ENCODE peak calls at places on chromosome 12, in ten cellular contexts. D is PC-3, X is GM23248, R is colonic mucosa, E is IMR-90, H is DND-41, S is endodermal cell, Y is neural progenitor cell, F is astrocyte, O is K562. N is an unnamed sample. For H3K4me1, the result is how much of the 10 kb centered on the place peaks cover.

GRCh38 chr12:21476949-21477348 is 24.5 kb downstream of the RECQL start:
- DNase-seq in D (peak), X (peak), R (no peak), E (peak), H (no peak), S (no peak), Y (no peak), F (peak), O (no peak), N (no peak)

GRCh38 chr12:15130521-15130920 is 90.7 kb downstream of the RERG start:
- DNase-seq in D (no peak), X (no peak), R (no peak), E (no peak), H (no peak), S (no peak), Y (no peak), F (no peak), O (no peak), N (no peak)

GRCh38 chr12:14824012-14824634 is 10.1 kb upstream of the SMCO3 start:
- DNase-seq in D (no peak), X (peak), R (no peak), E (peak), H (no peak), S (no peak), Y (no peak), F (no peak), O (no peak), N (no peak)

GRCh38 chr12:25495336-25496097 is 57.6 kb downstream of the LMNTD1 start:
- DNase-seq in D (peak), X (peak), R (no peak), E (peak), H (no peak), S (peak), Y (no peak), F (peak), O (no peak), N (no peak)

GRCh38 chr12:93459097-93459496 is 8.2 kb upstream of the MRPL42 start:
- DNase-seq in D (no peak), X (no peak), R (no peak), E (no peak), H (no peak), S (no peak), Y (no peak), F (no peak), O (no peak), N (no peak)

GRCh38 chr12:110247340-110248095 is 33.5 kb upstream of the ATP2A2 start:
- DNase-seq in D (peak), X (no peak), R (peak), E (no peak), H (no peak), S (peak), Y (no peak), F (no peak), O (no peak), N (peak)

GRCh38 chr12:46983959-46984833 is 95.2 kb upstream of the PCED1B start:
- DNase-seq in D (peak), X (peak), R (peak), E (peak), H (peak), S (peak), Y (peak), F (no peak), O (no peak), N (no peak)

GRCh38 chr12:89179983-89180382 is 172.3 kb downstream of the DUSP6 start:
- DNase-seq in D (peak), X (peak), R (peak), E (peak), H (no peak), S (no peak), Y (no peak), F (peak), O (no peak), N (no peak)

GRCh38 chr12:118402251-118402650 is 25.9 kb downstream of the SUDS3 start:
- DNase-seq in D (no peak), X (peak), R (no peak), E (peak), H (no peak), S (no peak), Y (no peak), F (peak), O (no peak), N (no peak)

GRCh38 chr12:95205685-95206084 is 11.6 kb downstream of the FGD6 start:
- DNase-seq in D (peak), X (peak), R (no peak), E (peak), H (no peak), S (peak), Y (peak), F (peak), O (no peak), N (no peak)

GRCh38 chr12:111359231-111359913 is 9.5 kb downstream of the PHETA1 start:
- DNase-seq in D (no peak), X (peak), R (no peak), E (no peak), H (no peak), S (no peak), Y (no peak), F (no peak), O (no peak), N (no peak)

GRCh38 chr12:47433876-47434275 is 272.0 kb downstream of the RPAP3 start:
- DNase-seq in D (peak), X (peak), R (no peak), E (peak), H (no peak), S (no peak), Y (no peak), F (peak), O (no peak), N (no peak)

GRCh38 chr12:96482086-96482485 is 7.3 kb upstream of the CFAP54 start:
- DNase-seq in D (no peak), X (no peak), R (no peak), E (no peak), H (no peak), S (no peak), Y (no peak), F (no peak), O (no peak), N (no peak)

GRCh38 chr12:3222935-3223334 is 145.8 kb downstream of the TSPAN9 start:
- DNase-seq in D (no peak), X (no peak), R (no peak), E (no peak), H (no peak), S (no peak), Y (no peak), F (peak), O (no peak), N (no peak)

GRCh38 chr12:121295123-121295745 is 1.3 kb downstream of the CAMKK2 start:
- DNase-seq in D (peak), X (no peak), R (no peak), E (no peak), H (peak), S (peak), Y (peak), F (no peak), O (no peak), N (no peak)

GRCh38 chr12:123075591-123076171 is 75.2 kb downstream of the PITPNM2 start:
- DNase-seq in D (peak), X (no peak), R (peak), E (no peak), H (peak), S (peak), Y (peak), F (peak), O (peak), N (no peak)

GRCh38 chr12:541676-542289 is 82.0 kb downstream of the B4GALNT3 start:
- DNase-seq in D (peak), X (peak), R (no peak), E (no peak), H (no peak), S (no peak), Y (peak), F (no peak), O (no peak), N (peak)

GRCh38 chr12:99387661-99388060 is 259.9 kb upstream of the GARIN6 start:
- DNase-seq in D (no peak), X (no peak), R (no peak), E (no peak), H (no peak), S (no peak), Y (no peak), F (peak), O (no peak), N (no peak)

GRCh38 chr12:99390707-99391106 is 256.8 kb upstream of the GARIN6 start:
- DNase-seq in D (peak), X (peak), R (no peak), E (no peak), H (no peak), S (peak), Y (peak), F (no peak), O (no peak), N (peak)

GRCh38 chr12:99389751-99390150 is 257.8 kb upstream of the GARIN6 start:
- DNase-seq in D (no peak), X (no peak), R (no peak), E (no peak), H (no peak), S (no peak), Y (no peak), F (no peak), O (no peak), N (no peak)

GRCh38 chr12:99393763-99394162 is 253.8 kb upstream of the GARIN6 start:
- DNase-seq in D (no peak), X (no peak), R (no peak), E (no peak), H (no peak), S (no peak), Y (no peak), F (no peak), O (no peak), N (no peak)

GRCh38 chr12:99392091-99392850 is 255.3 kb upstream of the GARIN6 start:
- DNase-seq in D (no peak), X (no peak), R (no peak), E (no peak), H (no peak), S (no peak), Y (no peak), F (no peak), O (no peak), N (no peak)
- H3K4me1 ChIP-seq in D (under half), X (under half), R (under half), E (under half), H (under half), S (under half), Y (under half), F (under half), O (under half), N (under half)

DNA sequence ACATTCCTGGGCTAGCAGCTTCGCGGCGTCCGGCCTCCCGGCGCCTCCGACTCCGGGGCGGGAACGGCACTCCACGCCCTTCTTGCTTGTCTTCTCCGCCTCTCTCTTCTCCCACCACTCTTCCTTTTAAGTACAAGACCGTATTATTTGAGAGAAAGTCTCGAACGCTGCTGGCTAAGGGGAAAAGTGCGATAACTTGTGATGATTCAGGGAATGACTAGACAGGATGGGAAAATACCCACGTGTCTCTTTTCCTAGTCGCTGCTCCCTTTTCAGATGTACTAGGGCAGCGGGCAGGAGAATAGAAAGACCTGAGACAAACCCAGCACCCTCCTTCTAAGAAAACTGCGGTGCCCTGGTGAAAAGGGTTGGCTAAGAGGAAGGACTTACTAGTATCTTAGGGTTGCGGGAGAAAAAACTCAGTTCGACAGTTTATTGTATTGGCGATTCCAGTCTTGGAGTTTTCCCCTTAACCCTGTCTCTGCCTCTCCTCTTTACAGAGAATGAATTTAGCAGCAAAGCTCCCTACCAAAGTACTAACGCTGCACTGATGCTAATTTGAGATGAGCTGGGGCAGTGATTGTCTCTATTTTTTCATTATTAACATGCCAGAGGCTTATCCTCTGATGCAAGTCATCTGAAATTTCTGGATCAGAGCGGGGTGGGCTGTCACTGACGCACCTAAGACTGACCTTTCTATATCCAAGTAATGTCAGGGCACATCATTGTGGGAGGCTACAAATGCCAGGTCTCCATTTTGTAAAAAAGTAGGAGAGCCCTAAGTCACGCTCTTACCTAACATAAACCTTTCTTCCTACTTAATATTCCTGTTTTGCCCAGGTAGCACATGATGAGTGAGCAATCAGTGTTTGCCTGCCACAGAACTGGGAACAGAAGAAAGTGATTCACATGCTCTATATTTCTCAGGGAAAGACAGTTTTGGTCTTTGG is 810 bp upstream of the PAWR start:
- DNase-seq in D (peak), X (peak), R (peak), E (peak), H (no peak), S (peak), Y (no peak), F (peak), O (no peak), N (no peak)
- H3K9ac ChIP-seq in D (peak), X (peak), R (peak), E (peak), H (no peak), S (peak), Y (peak), F (peak), O (no peak), N (peak)

GRCh38 chr12:6042447-6042846 is 82.0 kb downstream of the VWF start:
- DNase-seq in D (no peak), X (peak), R (no peak), E (no peak), H (no peak), S (no peak), Y (no peak), F (no peak), O (no peak), N (no peak)

GRCh38 chr12:6046511-6047180 is 77.8 kb downstream of the VWF start:
- DNase-seq in D (no peak), X (peak), R (no peak), E (no peak), H (no peak), S (no peak), Y (no peak), F (no peak), O (no peak), N (no peak)

GRCh38 chr12:6047249-6048227 is 76.9 kb downstream of the VWF start:
- DNase-seq in D (no peak), X (peak), R (no peak), E (peak), H (no peak), S (no peak), Y (no peak), F (peak), O (no peak), N (no peak)

GRCh38 chr12:6044082-6044481 is 80.4 kb downstream of the VWF start:
- DNase-seq in D (peak), X (peak), R (no peak), E (no peak), H (no peak), S (no peak), Y (no peak), F (no peak), O (no peak), N (no peak)

DNA sequence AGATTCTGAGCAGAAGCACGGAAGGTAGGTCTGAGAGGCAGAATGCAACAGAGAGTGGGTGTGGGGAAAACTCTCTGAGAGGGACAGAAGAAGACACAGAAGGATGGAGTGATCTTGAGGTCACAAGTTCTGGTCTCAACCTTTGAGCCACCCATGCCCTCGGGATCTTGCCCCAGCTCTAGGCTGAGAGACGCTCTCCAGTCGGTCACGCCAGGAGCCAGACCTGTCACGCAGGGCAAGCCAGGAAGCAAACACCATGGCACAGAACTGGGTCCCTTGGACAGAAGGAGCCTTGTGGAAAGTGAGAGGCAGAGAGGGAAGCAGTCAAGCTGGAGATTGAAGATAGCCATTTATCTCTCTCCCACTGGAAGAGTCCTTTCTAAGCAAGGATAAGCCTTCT is 79.0 kb downstream of the VWF start:
- DNase-seq in D (no peak), X (no peak), R (no peak), E (no peak), H (no peak), S (no peak), Y (no peak), F (no peak), O (no peak), N (no peak)
- H3K4me1 ChIP-seq in D (under half), X (under half), R (under half), E (under half), H (under half), S (under half), Y (under half), F (under half), O (under half), N (under half)

DNA sequence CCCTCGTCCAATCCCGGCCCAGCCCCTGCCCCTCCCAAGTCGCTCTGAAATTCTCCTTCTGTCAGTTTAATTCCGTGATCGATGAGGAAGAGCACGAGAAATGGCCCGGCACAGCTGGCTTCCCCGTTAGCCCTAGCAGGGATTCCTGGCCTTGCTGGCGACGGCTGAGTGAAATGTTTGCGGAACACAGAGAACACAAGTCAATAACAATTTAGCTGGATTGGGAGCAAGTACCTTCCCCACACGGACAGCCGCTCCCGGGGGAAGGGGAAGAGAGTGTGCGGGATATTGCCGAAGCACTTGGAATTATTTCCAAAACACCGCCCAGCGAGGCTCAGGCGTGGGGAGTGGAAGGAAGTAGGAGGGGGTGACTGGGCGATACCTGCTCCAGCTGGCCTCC is 134.6 kb downstream of the RBM19 start:
- DNase-seq in D (no peak), X (no peak), R (no peak), E (no peak), H (no peak), S (no peak), Y (no peak), F (no peak), O (no peak), N (no peak)
- H3K9ac ChIP-seq in D (no peak), X (no peak), R (no peak), E (no peak), H (no peak), S (no peak), Y (no peak), F (no peak), O (no peak), N (no peak)

GRCh38 chr12:62859203-62859799 is 75.6 kb downstream of the PPM1H start:
- DNase-seq in D (no peak), X (no peak), R (no peak), E (no peak), H (no peak), S (no peak), Y (no peak), F (no peak), O (no peak), N (no peak)
- H3K4me1 ChIP-seq in D (under half), X (under half), R (under half), E (under half), H (under half), S (under half), Y (under half), F (under half), O (under half), N (under half)

DNA sequence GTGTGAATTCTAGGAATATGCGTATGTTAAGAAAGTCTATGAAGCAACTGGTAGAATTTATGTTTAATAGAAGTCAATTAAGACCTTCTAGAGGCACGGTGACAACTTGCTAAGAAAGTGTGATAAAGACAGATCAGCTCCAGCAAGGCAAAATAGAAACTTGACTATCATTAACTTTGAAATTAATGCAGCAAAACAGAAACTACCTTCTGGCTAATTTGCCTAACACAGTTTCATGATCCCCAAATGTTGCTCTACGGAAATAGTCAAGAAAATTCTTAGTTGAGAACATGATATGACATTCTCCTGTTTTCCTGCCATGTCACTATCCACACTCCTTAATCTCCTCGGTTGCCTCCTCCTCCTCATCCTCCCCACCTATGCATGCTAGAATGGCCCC is 4.2 kb downstream of the DENND5B start:
- DNase-seq in D (no peak), X (no peak), R (no peak), E (no peak), H (no peak), S (no peak), Y (no peak), F (no peak), O (no peak), N (no peak)
- H3K9ac ChIP-seq in D (no peak), X (no peak), R (no peak), E (no peak), H (no peak), S (no peak), Y (no peak), F (no peak), O (no peak), N (no peak)

GRCh38 chr12:52682938-52683574 is 2.8 kb upstream of the KRT1 start:
- DNase-seq in D (no peak), X (no peak), R (no peak), E (no peak), H (no peak), S (no peak), Y (no peak), F (no peak), O (no peak), N (no peak)
- H3K4me1 ChIP-seq in D (under half), X (under half), R (under half), E (under half), H (under half), S (under half), Y (under half), F (under half), O (under half), N (under half)